ENCODE peak calls at places on chromosomes 4 and X, in four cellular contexts. One of them, this sample, is unnamed. For H3K4me1, the result is how much of the 10 kb centered on the place peaks cover.

GRCh38 chrX:154002215-154002719 is 17.4 kb downstream of the IRAK1 start:
- DNase-seq in stomach: no peak
- DNase-seq in upper lobe of left lung: peak
- DNase-seq in vagina: no peak
- DNase-seq in this sample: no peak

GRCh38 chr4:373062-373839 is 35.6 kb downstream of the ZNF141 start:
- DNase-seq in stomach: no peak
- DNase-seq in upper lobe of left lung: no peak
- DNase-seq in vagina: no peak
- DNase-seq in this sample: no peak

GRCh38 chr4:132108784-132109183 is 1040.3 kb upstream of the PCDH10 start:
- DNase-seq in stomach: no peak
- DNase-seq in upper lobe of left lung: no peak
- DNase-seq in vagina: no peak
- DNase-seq in this sample: no peak

GRCh38 chr4:184969610-184970009 is 48.7 kb upstream of the HELT start:
- DNase-seq in stomach: no peak
- DNase-seq in upper lobe of left lung: no peak
- DNase-seq in vagina: peak
- DNase-seq in this sample: no peak

GRCh38 chr4:111064342-111064993 is 441.6 kb upstream of the PITX2 start:
- DNase-seq in stomach: no peak
- DNase-seq in upper lobe of left lung: no peak
- DNase-seq in vagina: no peak
- DNase-seq in this sample: no peak

GRCh38 chrX:145673851-145674250 is 143.8 kb upstream of the SLITRK2 start:
- DNase-seq in stomach: no peak
- DNase-seq in upper lobe of left lung: no peak
- DNase-seq in vagina: no peak
- DNase-seq in this sample: no peak

GRCh38 chr4:150664935-150665334 is 83.0 kb downstream of the MAB21L2 start:
- DNase-seq in stomach: no peak
- DNase-seq in upper lobe of left lung: no peak
- DNase-seq in vagina: no peak
- DNase-seq in this sample: peak

GRCh38 chr4:40939826-40940225 is 190.1 kb downstream of the NSUN7 start:
- DNase-seq in stomach: no peak
- DNase-seq in upper lobe of left lung: no peak
- DNase-seq in vagina: no peak
- DNase-seq in this sample: no peak

GRCh38 chrX:31132803-31133202 is 61.0 kb upstream of the FTHL17 start:
- DNase-seq in stomach: no peak
- DNase-seq in upper lobe of left lung: no peak
- DNase-seq in vagina: no peak
- DNase-seq in this sample: no peak

GRCh38 chrX:50988649-50989048 is 78.1 kb downstream of the BMP15 start:
- DNase-seq in stomach: no peak
- DNase-seq in upper lobe of left lung: no peak
- DNase-seq in vagina: no peak
- DNase-seq in this sample: no peak

GRCh38 chr4:169179609-169180526 is 90.9 kb downstream of the SH3RF1 start:
- DNase-seq in stomach: no peak
- DNase-seq in upper lobe of left lung: no peak
- DNase-seq in vagina: no peak
- DNase-seq in this sample: no peak

DNA sequence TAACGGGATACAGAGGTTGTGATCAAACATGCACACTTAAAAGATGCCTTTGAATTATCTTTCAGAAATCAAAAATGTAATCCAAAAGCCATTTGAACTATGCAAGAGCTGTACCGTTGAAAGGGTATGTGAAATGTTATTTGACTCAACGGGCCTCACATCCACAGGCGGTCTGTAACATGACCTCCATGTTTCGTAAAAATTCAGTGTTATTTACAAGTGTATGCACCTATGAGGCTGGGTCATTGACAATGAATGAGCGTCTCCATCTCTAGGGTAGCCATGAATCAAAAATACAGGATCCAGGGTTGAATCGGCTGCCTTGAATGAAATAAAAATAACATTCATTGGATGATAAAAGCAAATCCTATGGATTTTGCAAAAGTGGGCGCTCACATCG is 100.1 kb downstream of the CRLF2 start:
- DNase-seq in stomach: no peak
- DNase-seq in upper lobe of left lung: no peak
- DNase-seq in vagina: no peak
- DNase-seq in this sample: no peak
- H3K4me3 ChIP-seq in stomach: no peak
- H3K4me3 ChIP-seq in upper lobe of left lung: no peak
- H3K4me3 ChIP-seq in vagina: no peak
- H3K4me3 ChIP-seq in this sample: no peak

GRCh38 chr4:123409301-123409700 is 12.7 kb downstream of the SPRY1 start:
- DNase-seq in stomach: no peak
- DNase-seq in upper lobe of left lung: no peak
- DNase-seq in vagina: no peak
- DNase-seq in this sample: no peak
- H3K4me1 ChIP-seq in stomach: under half
- H3K4me1 ChIP-seq in upper lobe of left lung: under half
- H3K4me1 ChIP-seq in vagina: under half
- H3K4me1 ChIP-seq in this sample: half or more

GRCh38 chrX:136691028-136691809 is 43.3 kb downstream of the CD40LG start:
- DNase-seq in stomach: no peak
- DNase-seq in upper lobe of left lung: no peak
- DNase-seq in vagina: no peak
- DNase-seq in this sample: no peak
- H3K4me3 ChIP-seq in stomach: no peak
- H3K4me3 ChIP-seq in upper lobe of left lung: no peak
- H3K4me3 ChIP-seq in vagina: no peak
- H3K4me3 ChIP-seq in this sample: no peak

GRCh38 chrX:151830911-151831310 is 81.8 kb upstream of the MAGEA4 start:
- DNase-seq in stomach: no peak
- DNase-seq in upper lobe of left lung: no peak
- DNase-seq in vagina: no peak
- DNase-seq in this sample: no peak

GRCh38 chrX:151825927-151826471 is 86.7 kb upstream of the MAGEA4 start:
- DNase-seq in stomach: no peak
- DNase-seq in upper lobe of left lung: no peak
- DNase-seq in vagina: no peak
- DNase-seq in this sample: no peak

GRCh38 chrX:151828434-151829080 is 84.1 kb upstream of the MAGEA4 start:
- DNase-seq in stomach: no peak
- DNase-seq in upper lobe of left lung: no peak
- DNase-seq in vagina: no peak
- DNase-seq in this sample: no peak
- H3K4me1 ChIP-seq in stomach: under half
- H3K4me1 ChIP-seq in upper lobe of left lung: under half
- H3K4me1 ChIP-seq in vagina: under half
- H3K4me1 ChIP-seq in this sample: under half

DNA sequence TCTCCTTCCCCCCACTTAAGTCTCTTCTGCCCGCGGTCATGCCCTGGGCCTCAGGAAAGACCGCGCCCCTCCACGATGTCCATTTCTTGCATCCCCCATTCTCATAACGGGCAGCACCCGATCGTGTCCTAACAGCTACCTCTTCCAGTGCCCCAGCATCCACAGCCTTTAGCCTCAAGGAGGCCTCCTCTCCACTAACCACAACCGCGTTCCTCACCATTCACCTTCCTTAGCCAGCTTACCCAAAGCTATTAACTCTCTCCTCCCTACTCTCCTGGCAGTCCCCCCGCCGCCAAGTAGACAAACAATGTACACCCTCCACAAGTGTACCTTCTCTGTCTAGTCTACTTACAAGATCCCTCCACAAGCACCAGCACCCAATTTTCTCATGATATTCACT is 58.6 kb upstream of the PAGE5 start:
- DNase-seq in stomach: no peak
- DNase-seq in upper lobe of left lung: no peak
- DNase-seq in vagina: no peak
- DNase-seq in this sample: no peak
- H3K4me3 ChIP-seq in stomach: peak
- H3K4me3 ChIP-seq in upper lobe of left lung: peak
- H3K4me3 ChIP-seq in vagina: peak
- H3K4me3 ChIP-seq in this sample: peak

GRCh38 chr4:30792616-30793015 is 72.4 kb downstream of the PCDH7 start:
- DNase-seq in stomach: no peak
- DNase-seq in upper lobe of left lung: no peak
- DNase-seq in vagina: no peak
- DNase-seq in this sample: no peak
- H3K4me1 ChIP-seq in stomach: under half
- H3K4me1 ChIP-seq in upper lobe of left lung: under half
- H3K4me1 ChIP-seq in vagina: under half
- H3K4me1 ChIP-seq in this sample: under half

GRCh38 chr4:4668355-4669210 is 126.7 kb upstream of the STX18 start:
- DNase-seq in stomach: no peak
- DNase-seq in upper lobe of left lung: no peak
- DNase-seq in vagina: no peak
- DNase-seq in this sample: no peak

GRCh38 chr4:4666187-4666586 is 124.3 kb upstream of the STX18 start:
- DNase-seq in stomach: no peak
- DNase-seq in upper lobe of left lung: no peak
- DNase-seq in vagina: no peak
- DNase-seq in this sample: no peak

GRCh38 chr4:4667643-4668081 is 125.8 kb upstream of the STX18 start:
- DNase-seq in stomach: no peak
- DNase-seq in upper lobe of left lung: no peak
- DNase-seq in vagina: no peak
- DNase-seq in this sample: no peak

GRCh38 chr4:4664234-4664633 is 122.4 kb upstream of the STX18 start:
- DNase-seq in stomach: no peak
- DNase-seq in upper lobe of left lung: no peak
- DNase-seq in vagina: no peak
- DNase-seq in this sample: no peak

GRCh38 chr4:4666693-4667642 is 125.1 kb upstream of the STX18 start:
- DNase-seq in stomach: no peak
- DNase-seq in upper lobe of left lung: no peak
- DNase-seq in vagina: no peak
- DNase-seq in this sample: no peak
- H3K4me3 ChIP-seq in stomach: no peak
- H3K4me3 ChIP-seq in upper lobe of left lung: no peak
- H3K4me3 ChIP-seq in vagina: no peak
- H3K4me3 ChIP-seq in this sample: no peak